ENCODE peak calls at places on chromosomes 12 and 14, in four cellular contexts. One of them, this sample, is unnamed.

GRCh38 chr14:32513571-32514009 is 184.5 kb downstream of the AKAP6 start:
- DNase-seq in fibroblast of pulmonary artery: peak
- DNase-seq in neural crest cell: no peak
- DNase-seq in RWPE1: no peak
- DNase-seq in this sample: no peak

GRCh38 chr12:115916910-115917668 is 360.4 kb downstream of the MED13L start:
- DNase-seq in fibroblast of pulmonary artery: peak
- DNase-seq in neural crest cell: peak
- DNase-seq in RWPE1: peak
- DNase-seq in this sample: peak

GRCh38 chr14:67263499-67264149 is 22.4 kb downstream of the PALS1 start:
- DNase-seq in fibroblast of pulmonary artery: peak
- DNase-seq in neural crest cell: no peak
- DNase-seq in RWPE1: no peak
- DNase-seq in this sample: no peak

GRCh38 chr14:38409081-38409705 is 153.3 kb upstream of the CLEC14A start:
- DNase-seq in fibroblast of pulmonary artery: peak
- DNase-seq in neural crest cell: no peak
- DNase-seq in RWPE1: no peak
- DNase-seq in this sample: no peak

GRCh38 chr14:100498068-100498467 is 89.1 kb downstream of the BEGAIN start:
- DNase-seq in fibroblast of pulmonary artery: no peak
- DNase-seq in neural crest cell: no peak
- DNase-seq in RWPE1: no peak
- DNase-seq in this sample: no peak

GRCh38 chr14:34368115-34368970 is 93.7 kb downstream of the SPTSSA start:
- DNase-seq in fibroblast of pulmonary artery: peak
- DNase-seq in neural crest cell: no peak
- DNase-seq in RWPE1: no peak
- DNase-seq in this sample: no peak

GRCh38 chr14:51924600-51924999 is 64.2 kb downstream of the GNG2 start:
- DNase-seq in fibroblast of pulmonary artery: no peak
- DNase-seq in neural crest cell: no peak
- DNase-seq in RWPE1: no peak
- DNase-seq in this sample: no peak

GRCh38 chr12:53225635-53226424 is 6.2 kb downstream of the RARG start:
- DNase-seq in fibroblast of pulmonary artery: no peak
- DNase-seq in neural crest cell: no peak
- DNase-seq in RWPE1: peak
- DNase-seq in this sample: no peak

GRCh38 chr12:104599985-104600712 is 143.4 kb downstream of the CHST11 start:
- DNase-seq in fibroblast of pulmonary artery: no peak
- DNase-seq in neural crest cell: no peak
- DNase-seq in RWPE1: no peak
- DNase-seq in this sample: no peak

GRCh38 chr12:88420460-88420859 is 159.8 kb downstream of the KITLG start:
- DNase-seq in fibroblast of pulmonary artery: peak
- DNase-seq in neural crest cell: no peak
- DNase-seq in RWPE1: peak
- DNase-seq in this sample: no peak

GRCh38 chr12:40692617-40693502 is 621 bp downstream of the CNTN1 start:
- DNase-seq in fibroblast of pulmonary artery: no peak
- DNase-seq in neural crest cell: peak
- DNase-seq in RWPE1: peak
- DNase-seq in this sample: peak

GRCh38 chr12:104083769-104084475 is 19.6 kb downstream of the HCFC2 start:
- DNase-seq in fibroblast of pulmonary artery: no peak
- DNase-seq in neural crest cell: no peak
- DNase-seq in RWPE1: no peak
- DNase-seq in this sample: no peak

GRCh38 chr12:46559311-46559710 is 186.7 kb upstream of the SLC38A2 start:
- DNase-seq in fibroblast of pulmonary artery: peak
- DNase-seq in neural crest cell: no peak
- DNase-seq in RWPE1: no peak
- DNase-seq in this sample: no peak

GRCh38 chr14:70995671-70996070 is 88.4 kb downstream of the PCNX1 start:
- DNase-seq in fibroblast of pulmonary artery: no peak
- DNase-seq in neural crest cell: no peak
- DNase-seq in RWPE1: no peak
- DNase-seq in this sample: no peak

GRCh38 chr14:96582641-96582980 is 80.4 kb downstream of the PAPOLA start:
- DNase-seq in fibroblast of pulmonary artery: no peak
- DNase-seq in neural crest cell: no peak
- DNase-seq in RWPE1: no peak
- DNase-seq in this sample: no peak

GRCh38 chr14:70707138-70708038 is 65.7 kb downstream of the TTC9 start:
- DNase-seq in fibroblast of pulmonary artery: peak
- DNase-seq in neural crest cell: no peak
- DNase-seq in RWPE1: peak
- DNase-seq in this sample: no peak

GRCh38 chr12:42862055-42862454 is 272.5 kb upstream of the PRICKLE1 start:
- DNase-seq in fibroblast of pulmonary artery: no peak
- DNase-seq in neural crest cell: no peak
- DNase-seq in RWPE1: no peak
- DNase-seq in this sample: no peak

GRCh38 chr12:97017213-97017612 is 110.2 kb downstream of the NEDD1 start:
- DNase-seq in fibroblast of pulmonary artery: no peak
- DNase-seq in neural crest cell: no peak
- DNase-seq in RWPE1: no peak
- DNase-seq in this sample: no peak

GRCh38 chr12:69056743-69057515 is 124.0 kb upstream of the CPM start:
- DNase-seq in fibroblast of pulmonary artery: peak
- DNase-seq in neural crest cell: no peak
- DNase-seq in RWPE1: no peak
- DNase-seq in this sample: no peak

GRCh38 chr14:54503476-54503875 is 6.2 kb upstream of the CGRRF1 start:
- DNase-seq in fibroblast of pulmonary artery: peak
- DNase-seq in neural crest cell: no peak
- DNase-seq in RWPE1: no peak
- DNase-seq in this sample: no peak
- TF ChIP-seq CTCF in fibroblast of pulmonary artery: peak
- TF ChIP-seq CTCF in neural crest cell: peak
- TF ChIP-seq CTCF in RWPE1: no peak
- TF ChIP-seq CTCF in this sample: no peak

GRCh38 chr12:27148373-27148772 is 66.0 kb upstream of the C12orf71 start:
- DNase-seq in fibroblast of pulmonary artery: no peak
- DNase-seq in neural crest cell: no peak
- DNase-seq in RWPE1: no peak
- DNase-seq in this sample: no peak

GRCh38 chr12:27143676-27144075 is 61.3 kb upstream of the C12orf71 start:
- DNase-seq in fibroblast of pulmonary artery: no peak
- DNase-seq in neural crest cell: no peak
- DNase-seq in RWPE1: no peak
- DNase-seq in this sample: no peak

GRCh38 chr12:27151479-27151878 is 69.1 kb upstream of the C12orf71 start:
- DNase-seq in fibroblast of pulmonary artery: no peak
- DNase-seq in neural crest cell: no peak
- DNase-seq in RWPE1: no peak
- DNase-seq in this sample: no peak

GRCh38 chr12:27148791-27149190 is 66.4 kb upstream of the C12orf71 start:
- DNase-seq in fibroblast of pulmonary artery: no peak
- DNase-seq in neural crest cell: no peak
- DNase-seq in RWPE1: no peak
- DNase-seq in this sample: no peak
- TF ChIP-seq CTCF in fibroblast of pulmonary artery: no peak
- TF ChIP-seq CTCF in neural crest cell: no peak
- TF ChIP-seq CTCF in RWPE1: no peak
- TF ChIP-seq CTCF in this sample: no peak

DNA sequence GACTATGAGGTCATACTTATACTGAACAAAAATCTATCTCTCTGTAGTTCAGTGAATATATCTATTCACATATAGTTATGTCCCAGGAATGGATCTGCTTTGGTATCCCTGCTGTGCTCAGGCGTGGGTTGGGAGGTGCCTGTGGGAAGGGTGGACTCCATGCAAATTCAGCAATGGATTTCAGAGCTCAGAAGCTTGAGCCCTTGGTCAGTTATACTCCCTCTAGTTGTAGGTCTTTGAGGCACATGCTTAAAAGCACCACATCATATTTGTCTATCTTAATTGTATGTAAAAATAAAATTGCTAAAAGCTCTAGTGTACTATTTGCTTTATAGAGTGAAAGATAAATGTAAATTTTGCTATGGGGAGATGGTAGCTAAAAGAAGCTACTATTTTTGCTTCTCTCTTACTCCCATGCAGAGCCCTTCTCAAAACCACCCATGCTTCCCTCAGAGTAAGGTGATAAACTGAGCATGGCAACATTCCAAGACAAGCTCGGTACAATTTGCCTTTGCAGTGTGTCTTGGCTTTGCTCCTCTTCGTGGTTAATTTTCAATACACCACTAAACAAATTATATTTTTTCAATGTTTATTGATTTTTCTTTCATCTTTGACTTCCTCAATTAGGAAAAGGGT is 54.9 kb downstream of the SLC16A7 start:
- DNase-seq in fibroblast of pulmonary artery: peak
- DNase-seq in neural crest cell: no peak
- DNase-seq in RWPE1: no peak
- DNase-seq in this sample: no peak
- TF ChIP-seq CTCF in fibroblast of pulmonary artery: peak
- TF ChIP-seq CTCF in neural crest cell: no peak
- TF ChIP-seq CTCF in RWPE1: no peak
- TF ChIP-seq CTCF in this sample: no peak

DNA sequence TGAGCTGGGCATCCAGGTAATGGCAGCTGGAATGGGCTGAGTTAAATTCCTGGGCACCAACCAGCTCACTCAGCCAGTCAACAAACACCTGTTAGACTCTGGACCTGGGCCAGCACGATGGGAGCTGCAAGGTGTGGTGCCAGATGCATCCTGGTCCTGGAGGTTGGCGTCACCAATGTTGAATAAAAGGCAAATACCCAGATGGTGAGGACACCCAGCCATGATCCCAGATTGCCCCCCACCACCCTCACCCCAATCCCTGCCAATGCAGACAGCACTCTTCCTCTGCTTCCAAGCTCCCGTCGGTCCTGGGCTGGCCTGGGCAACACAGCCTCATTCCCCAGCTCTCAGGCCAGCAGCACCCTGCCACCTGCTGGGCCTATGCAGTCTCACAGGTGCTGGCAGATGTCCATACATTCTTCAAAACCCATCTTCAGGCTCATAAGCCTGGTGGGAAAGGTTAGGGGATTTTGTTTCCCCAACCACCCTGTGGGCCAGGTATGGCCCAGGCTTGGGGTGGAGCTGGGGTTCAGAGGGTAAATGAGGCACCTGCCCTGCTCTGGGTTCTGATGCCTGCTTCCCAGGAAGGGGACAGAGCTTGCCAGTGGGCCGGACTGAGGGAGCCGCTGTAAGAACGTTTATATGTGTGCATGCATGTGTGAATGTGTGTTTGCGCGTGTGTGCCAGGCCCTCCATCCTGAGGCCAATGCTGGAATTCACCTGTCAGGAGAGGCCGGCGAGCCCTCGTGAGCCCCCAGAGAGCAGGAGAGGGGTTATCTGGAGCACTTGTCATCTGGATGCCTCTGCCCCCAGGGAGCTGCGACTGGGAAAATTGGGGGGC is 58.0 kb downstream of the LGMN start:
- DNase-seq in fibroblast of pulmonary artery: peak
- DNase-seq in neural crest cell: no peak
- DNase-seq in RWPE1: peak
- DNase-seq in this sample: peak
- TF ChIP-seq CTCF in fibroblast of pulmonary artery: peak
- TF ChIP-seq CTCF in neural crest cell: peak
- TF ChIP-seq CTCF in RWPE1: peak
- TF ChIP-seq CTCF in this sample: peak